ENCODE peak calls at places on chromosomes 5 and 9, in four cellular contexts. T, W, U and E are unnamed samples.

GRCh38 chr9:129414377-129415021 is 206.4 kb downstream of the C9orf50 start:
- DNase-seq in T (peak; percentile 51), W (no peak), U (no peak), E (peak; percentile 48)

GRCh38 chr5:55519001-55519400 is 15.8 kb downstream of the PLPP1 start:
- DNase-seq in T (no peak), W (no peak), U (no peak), E (no peak)

GRCh38 chr9:110125763-110126351 is 82.1 kb downstream of the C9orf152 start:
- DNase-seq in T (no peak), W (no peak), U (no peak), E (no peak)

GRCh38 chr5:60541980-60542379 is 158.0 kb downstream of the DEPDC1B start:
- DNase-seq in T (no peak), W (no peak), U (peak; percentile 41), E (peak; percentile 89)

GRCh38 chr9:36980148-36980974 is 53.7 kb downstream of the PAX5 start:
- DNase-seq in T (peak; percentile 24), W (peak; percentile 19), U (no peak), E (no peak)

GRCh38 chr5:163614787-163615186 is 109.4 kb downstream of the MAT2B start:
- DNase-seq in T (no peak), W (no peak), U (no peak), E (no peak)

GRCh38 chr5:169408166-169408565 is 107.2 kb upstream of the SLIT3 start:
- DNase-seq in T (no peak), W (no peak), U (no peak), E (no peak)

GRCh38 chr9:100619665-100620064 is 41.8 kb downstream of the CAVIN4 start:
- DNase-seq in T (no peak), W (no peak), U (no peak), E (no peak)

GRCh38 chr5:137146402-137146889 is 352.7 kb downstream of the SPOCK1 start:
- DNase-seq in T (no peak), W (peak; percentile 8), U (no peak), E (no peak)

GRCh38 chr5:10475931-10476687 is 34.4 kb downstream of the ROPN1L start:
- DNase-seq in T (peak; percentile 48), W (no peak), U (no peak), E (no peak)

GRCh38 chr9:28073278-28073677 is 500.0 kb upstream of the C9orf72 start:
- DNase-seq in T (peak; percentile 6), W (peak; percentile 15), U (no peak), E (peak; percentile 30)

GRCh38 chr9:4344946-4345345 is 45.1 kb upstream of the GLIS3 start:
- DNase-seq in T (no peak), W (no peak), U (no peak), E (no peak)

GRCh38 chr5:78108564-78108963 is 185.9 kb downstream of the AP3B1 start:
- DNase-seq in T (no peak), W (no peak), U (no peak), E (no peak)

GRCh38 chr9:74663456-74663855 is 166.3 kb downstream of the RORB start:
- DNase-seq in T (no peak), W (no peak), U (no peak), E (no peak)

DNA sequence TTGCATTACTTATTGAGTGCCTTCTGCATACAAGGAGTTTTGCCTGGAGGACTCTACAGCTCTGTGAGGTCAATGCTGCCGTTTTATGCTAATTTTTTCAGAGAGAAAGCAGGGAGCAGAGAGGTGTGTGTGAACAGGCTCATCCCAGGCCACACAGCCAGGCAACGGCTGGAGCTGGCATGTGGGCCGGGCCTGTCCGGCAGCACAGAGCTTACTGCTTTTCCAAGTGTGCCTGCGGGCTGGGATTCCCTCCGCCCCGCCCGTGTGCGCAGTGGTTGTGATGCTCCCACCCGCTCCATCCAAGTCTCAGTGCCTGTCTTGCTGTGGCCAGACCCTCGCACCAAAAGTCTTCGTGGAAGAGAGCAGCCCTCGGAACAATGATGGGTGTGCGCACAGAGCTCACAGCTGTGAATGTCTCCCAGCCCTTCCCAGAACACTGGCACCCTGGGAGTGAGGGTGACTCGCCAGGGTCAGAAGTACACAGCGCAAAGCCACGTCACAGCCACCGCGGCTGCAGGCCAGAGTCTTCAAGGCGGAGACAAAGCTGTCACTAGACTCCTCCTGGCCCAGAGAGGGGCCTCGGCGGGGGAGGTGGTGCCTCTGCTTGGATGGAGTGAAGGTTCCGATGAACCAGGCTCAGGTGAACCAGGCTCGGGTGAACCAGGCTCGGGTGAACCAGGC is 82.8 kb downstream of the COL5A1 start:
- DNase-seq in T (no peak), W (no peak), U (no peak), E (no peak)
- TF ChIP-seq ZBTB33 in T (no peak), W (no peak), U (no peak), E (no peak)

DNA sequence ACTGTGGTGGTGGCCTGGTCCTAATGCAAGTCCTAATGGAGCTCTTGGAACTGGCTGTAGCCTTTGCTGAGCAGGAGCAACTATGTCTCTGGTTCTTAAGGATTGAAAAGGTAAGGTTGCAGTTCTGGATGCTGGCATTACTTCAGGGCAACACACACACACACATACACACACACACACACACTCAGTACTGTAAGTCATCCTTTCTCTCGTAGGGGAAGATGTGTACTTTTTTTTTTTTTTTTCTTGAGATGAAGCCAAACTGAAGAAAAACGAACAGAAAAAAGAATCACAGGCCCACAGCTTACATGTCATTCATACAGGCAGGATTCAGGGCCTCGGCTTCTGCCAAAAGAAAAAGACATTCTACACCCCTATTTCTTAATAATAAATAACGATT is 81.1 kb upstream of the RPS23 start:
- DNase-seq in T (no peak), W (no peak), U (no peak), E (no peak)
- H2AFZ ChIP-seq in T (peak overlapping the region; percentile 57), W (no peak overlapping the region), U (no peak overlapping the region), E (no peak overlapping the region)

DNA sequence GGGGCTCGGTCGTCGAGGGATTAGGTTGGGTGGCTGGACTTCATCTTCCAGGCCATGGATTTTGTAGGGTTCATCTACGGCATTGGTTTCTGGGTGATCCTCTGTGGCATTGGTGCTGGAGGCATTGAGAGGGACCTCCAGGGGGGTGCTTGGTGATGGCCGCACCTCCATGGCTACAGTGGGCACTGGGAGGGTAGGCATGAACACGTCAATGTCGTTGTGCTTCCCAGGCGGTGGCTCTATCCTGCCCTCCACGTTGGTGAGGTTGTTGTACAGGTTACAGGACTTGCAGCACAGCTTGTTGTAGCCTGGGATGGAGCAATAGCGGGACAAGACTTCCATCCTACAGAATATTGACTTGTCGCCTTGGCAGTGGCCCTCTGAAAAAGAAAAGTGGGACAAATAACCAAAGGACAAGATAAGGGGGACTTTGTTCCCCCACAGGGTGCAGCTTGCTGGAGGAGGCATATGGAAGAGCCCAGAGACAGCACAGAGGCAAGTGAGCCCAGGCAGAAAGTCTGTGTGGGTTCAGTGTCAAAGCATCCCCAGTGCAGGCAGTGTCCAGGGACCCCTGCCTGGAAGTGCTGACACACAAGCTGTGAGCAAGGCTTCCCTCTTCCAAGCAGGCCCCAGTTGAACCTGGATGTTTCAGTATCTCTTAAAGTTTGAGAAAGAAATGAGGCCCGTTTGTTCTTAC is 53.9 kb downstream of the ZNF354C start:
- DNase-seq in T (no peak), W (no peak), U (no peak), E (no peak)
- TF ChIP-seq ZNF274 in T (no peak), W (no peak), U (no peak), E (no peak)

DNA sequence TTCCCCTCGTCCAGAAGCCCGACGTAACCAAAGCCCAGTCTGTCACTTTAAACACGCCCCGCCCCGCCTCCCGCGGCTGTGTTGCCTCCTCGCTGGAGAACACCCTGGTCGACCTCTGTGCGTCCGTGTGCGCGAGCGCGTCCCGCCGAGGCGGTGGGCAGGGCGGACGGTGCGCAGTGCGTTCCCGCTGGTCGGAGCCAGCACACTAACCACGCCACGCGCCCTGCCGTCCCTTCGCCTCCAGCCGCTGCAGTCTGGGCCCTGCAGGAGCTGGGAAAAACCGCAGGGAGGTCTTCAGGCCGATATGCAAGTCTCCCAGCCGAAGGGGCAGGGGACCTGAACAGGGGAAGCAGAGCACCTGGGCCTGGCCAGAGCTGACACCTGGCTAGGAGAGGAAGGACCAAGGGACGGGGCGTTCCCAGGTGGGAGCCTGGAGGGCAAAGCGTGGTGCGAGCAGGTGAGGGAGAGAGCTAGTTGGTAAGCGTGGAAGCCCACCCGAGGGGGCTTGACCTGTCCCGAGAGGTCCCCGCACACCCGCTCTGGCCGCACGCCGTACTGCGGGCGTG is 1.3 kb upstream of the PHPT1 start:
- DNase-seq in T (peak; percentile 92), W (peak; percentile 67), U (peak; percentile 23), E (peak; percentile 72)
- TF ChIP-seq ZBTB33 in T (peak; percentile 68), W (no peak), U (no peak), E (peak; percentile 7)

GRCh38 chr5:20102291-20102690 is 114.3 kb upstream of the CDH18 start:
- DNase-seq in T (no peak), W (no peak), U (no peak), E (no peak)

GRCh38 chr5:20109326-20109725 is 121.3 kb upstream of the CDH18 start:
- DNase-seq in T (no peak), W (no peak), U (no peak), E (no peak)

DNA sequence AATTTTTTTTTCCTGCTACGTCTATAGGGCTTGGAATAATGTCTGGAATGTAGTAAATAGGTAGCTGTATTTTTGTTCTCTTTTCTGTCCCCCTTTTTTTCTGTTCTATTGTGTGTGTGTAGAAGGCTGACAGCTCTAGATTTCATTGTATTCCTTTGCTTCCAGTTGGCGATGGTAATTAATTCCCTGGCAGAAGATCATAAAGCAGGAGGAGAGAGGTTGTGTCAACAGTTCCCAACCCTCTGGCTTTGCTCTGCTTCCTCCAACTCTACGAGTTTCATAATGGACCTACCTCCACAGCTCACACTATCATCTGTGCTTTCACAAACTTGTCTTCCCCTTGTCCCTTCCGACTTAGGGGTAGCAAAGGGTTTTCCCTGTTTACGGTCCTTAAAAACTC is 117.9 kb upstream of the CDH18 start:
- DNase-seq in T (no peak), W (no peak), U (no peak), E (no peak)
- H2AFZ ChIP-seq in T (no peak overlapping the region), W (no peak overlapping the region), U (no peak overlapping the region), E (no peak overlapping the region)

GRCh38 chr9:3268260-3268659 is 257.5 kb downstream of the RFX3 start:
- DNase-seq in T (no peak), W (no peak), U (no peak), E (no peak)

GRCh38 chr9:3271157-3271556 is 254.6 kb downstream of the RFX3 start:
- DNase-seq in T (no peak), W (no peak), U (no peak), E (no peak)

GRCh38 chr9:3277200-3277599 is 248.6 kb downstream of the RFX3 start:
- DNase-seq in T (no peak), W (no peak), U (no peak), E (no peak)

DNA sequence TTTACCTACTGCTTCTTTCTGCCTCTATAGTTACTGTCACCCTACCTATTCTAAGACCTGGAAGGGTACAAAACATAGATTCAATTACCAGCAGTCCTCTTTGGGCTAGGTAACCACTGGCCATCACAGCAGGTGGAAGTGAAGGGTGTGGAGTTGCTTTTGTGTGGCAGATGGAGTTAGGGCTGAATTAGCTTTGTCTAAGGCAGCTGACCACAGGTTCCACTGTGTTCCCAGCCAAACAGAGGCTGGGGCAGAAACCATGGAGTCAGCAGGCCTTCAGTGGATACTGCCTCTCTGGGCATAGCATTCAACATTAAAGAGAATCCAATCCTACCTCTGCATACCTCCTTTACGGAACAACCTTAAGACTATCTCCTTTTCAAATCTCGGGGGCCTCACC is 254.2 kb downstream of the RFX3 start:
- DNase-seq in T (no peak), W (no peak), U (no peak), E (no peak)
- TF ChIP-seq ZNF274 in T (no peak), W (no peak), U (no peak), E (no peak)

GRCh38 chr9:134344821-134345310 is 18.6 kb downstream of the RXRA start:
- DNase-seq in T (no peak), W (no peak), U (no peak), E (no peak)
- TF ChIP-seq ZBTB33 in T (no peak), W (no peak), U (no peak), E (no peak)

GRCh38 chr5:18483386-18483785 is 849.1 kb downstream of the TAF11L14 start:
- DNase-seq in T (no peak), W (no peak), U (no peak), E (no peak)
- H2AFZ ChIP-seq in T (no peak overlapping the region), W (no peak overlapping the region), U (no peak overlapping the region), E (no peak overlapping the region)